ENCODE peak calls at places on chromosome 18, in seven cellular contexts. One of them, this sample, is unnamed.

GRCh38 chr18:39346916-39347315 is 1781.3 kb upstream of the CELF4 start:
- DNase-seq in breast epithelium: no peak
- DNase-seq in GM19239: no peak
- DNase-seq in SW480: no peak
- DNase-seq in A172: no peak
- DNase-seq in CD4-positive, CD25-positive, alpha-beta regulatory T cell: no peak
- DNase-seq in dorsolateral prefrontal cortex: no peak
- DNase-seq in this sample: no peak

GRCh38 chr18:22164337-22165048 is 4.9 kb upstream of the GATA6 start:
- DNase-seq in A172: no peak
- DNase-seq in SW480: peak; percentile 62
- DNase-seq in breast epithelium: no peak
- DNase-seq in dorsolateral prefrontal cortex: no peak
- DNase-seq in GM19239: no peak
- DNase-seq in CD4-positive, CD25-positive, alpha-beta regulatory T cell: no peak
- DNase-seq in this sample: peak; percentile 90

GRCh38 chr18:24926649-24927048 is 425.3 kb downstream of the ZNF521 start:
- DNase-seq in dorsolateral prefrontal cortex: no peak
- DNase-seq in GM19239: no peak
- DNase-seq in A172: no peak
- DNase-seq in CD4-positive, CD25-positive, alpha-beta regulatory T cell: no peak
- DNase-seq in SW480: no peak
- DNase-seq in breast epithelium: no peak
- DNase-seq in this sample: peak; percentile 49

GRCh38 chr18:34592961-34593382 is 117.1 kb upstream of the DTNA start:
- DNase-seq in SW480: peak; percentile 35
- DNase-seq in A172: peak; percentile 74
- DNase-seq in breast epithelium: peak; percentile 55
- DNase-seq in GM19239: no peak
- DNase-seq in dorsolateral prefrontal cortex: peak; percentile 76
- DNase-seq in CD4-positive, CD25-positive, alpha-beta regulatory T cell: no peak
- DNase-seq in this sample: peak; percentile 11

GRCh38 chr18:79326413-79327198 is 69.1 kb upstream of the NFATC1 start:
- DNase-seq in GM19239: no peak
- DNase-seq in dorsolateral prefrontal cortex: no peak
- DNase-seq in A172: no peak
- DNase-seq in breast epithelium: no peak
- DNase-seq in SW480: no peak
- DNase-seq in CD4-positive, CD25-positive, alpha-beta regulatory T cell: no peak
- DNase-seq in this sample: no peak

GRCh38 chr18:10381951-10382350 is 72.5 kb upstream of the APCDD1 start:
- DNase-seq in GM19239: no peak
- DNase-seq in A172: no peak
- DNase-seq in SW480: peak; percentile 57
- DNase-seq in breast epithelium: no peak
- DNase-seq in CD4-positive, CD25-positive, alpha-beta regulatory T cell: no peak
- DNase-seq in dorsolateral prefrontal cortex: no peak
- DNase-seq in this sample: no peak

GRCh38 chr18:58405107-58405898 is 223.6 kb downstream of the ALPK2 start:
- DNase-seq in GM19239: no peak
- DNase-seq in breast epithelium: no peak
- DNase-seq in CD4-positive, CD25-positive, alpha-beta regulatory T cell: no peak
- DNase-seq in dorsolateral prefrontal cortex: no peak
- DNase-seq in A172: no peak
- DNase-seq in SW480: no peak
- DNase-seq in this sample: no peak

GRCh38 chr18:80246656-80247402 is 485 bp downstream of the PARD6G start:
- DNase-seq in A172: no peak
- DNase-seq in dorsolateral prefrontal cortex: no peak
- DNase-seq in CD4-positive, CD25-positive, alpha-beta regulatory T cell: no peak
- DNase-seq in breast epithelium: no peak
- DNase-seq in GM19239: peak; percentile 45
- DNase-seq in SW480: no peak
- DNase-seq in this sample: peak; percentile 9

GRCh38 chr18:78979682-78980278 is at the start of gene SALL3:
- DNase-seq in GM19239: no peak
- DNase-seq in breast epithelium: no peak
- DNase-seq in CD4-positive, CD25-positive, alpha-beta regulatory T cell: no peak
- DNase-seq in dorsolateral prefrontal cortex: no peak
- DNase-seq in A172: no peak
- DNase-seq in SW480: no peak
- DNase-seq in this sample: no peak

GRCh38 chr18:74082476-74083070 is 65.1 kb downstream of the FBXO15 start:
- DNase-seq in SW480: peak; percentile 56
- DNase-seq in dorsolateral prefrontal cortex: no peak
- DNase-seq in breast epithelium: peak; percentile 43
- DNase-seq in GM19239: peak; percentile 53
- DNase-seq in A172: no peak
- DNase-seq in CD4-positive, CD25-positive, alpha-beta regulatory T cell: peak; percentile 92
- DNase-seq in this sample: peak; percentile 62

GRCh38 chr18:61851940-61852451 is 40.8 kb downstream of the RNF152 start:
- DNase-seq in A172: no peak
- DNase-seq in CD4-positive, CD25-positive, alpha-beta regulatory T cell: no peak
- DNase-seq in SW480: no peak
- DNase-seq in dorsolateral prefrontal cortex: no peak
- DNase-seq in GM19239: no peak
- DNase-seq in breast epithelium: no peak
- DNase-seq in this sample: no peak

GRCh38 chr18:34117319-34117718 is 107.4 kb downstream of the NOL4 start:
- DNase-seq in A172: no peak
- DNase-seq in dorsolateral prefrontal cortex: no peak
- DNase-seq in CD4-positive, CD25-positive, alpha-beta regulatory T cell: no peak
- DNase-seq in breast epithelium: no peak
- DNase-seq in SW480: no peak
- DNase-seq in GM19239: no peak
- DNase-seq in this sample: no peak

GRCh38 chr18:24057804-24058203 is 43.2 kb downstream of the TTC39C start:
- DNase-seq in GM19239: no peak
- DNase-seq in breast epithelium: no peak
- DNase-seq in CD4-positive, CD25-positive, alpha-beta regulatory T cell: no peak
- DNase-seq in A172: no peak
- DNase-seq in SW480: no peak
- DNase-seq in dorsolateral prefrontal cortex: no peak
- DNase-seq in this sample: no peak